ENCODE peak calls at places on chromosome 19, in five cellular contexts. G is body of pancreas; N is cerebellum; A is AG04450; R is stimulated activated naive B cell treated with anti-CD40 and anti-IgM and Interleukin-4, amounts not matched to agents 10 μg/mL and 1 μg/mL and 100 μg/mL, for 72 hours. H is an unnamed sample.

GRCh38 chr19:45879971-45880370 is 6.0 kb downstream of the IRF2BP1 start:
- DNase-seq in G (no peak), N (no peak), A (no peak), R (no peak), H (no peak)

GRCh38 chr19:15161028-15161984 is 39.5 kb downstream of the NOTCH3 start:
- DNase-seq in G (no peak), N (no peak), A (no peak), R (no peak), H (no peak)

GRCh38 chr19:48872182-48872883 is at the start of gene PPP1R15A:
- DNase-seq in G (peak), N (peak), A (peak), R (peak), H (peak)

GRCh38 chr19:48741222-48741999 is 1.0 kb upstream of the RASIP1 start:
- DNase-seq in G (peak), N (peak), A (no peak), R (no peak), H (no peak)

GRCh38 chr19:42188665-42189064 is 28.8 kb downstream of the DEDD2 start:
- DNase-seq in G (no peak), N (no peak), A (no peak), R (no peak), H (no peak)

GRCh38 chr19:29577662-29577963 is 28.5 kb upstream of the POP4 start:
- DNase-seq in G (no peak), N (no peak), A (no peak), R (no peak), H (no peak)

GRCh38 chr19:18292460-18292809 is 11.0 kb upstream of the JUND start:
- DNase-seq in G (no peak), N (no peak), A (no peak), R (no peak), H (no peak)

GRCh38 chr19:53091413-53091812 is 11.8 kb downstream of the ZNF160 start:
- DNase-seq in G (no peak), N (no peak), A (no peak), R (no peak), H (no peak)

GRCh38 chr19:10544242-10544752 is 593 bp downstream of the ATG4D start:
- DNase-seq in G (peak), N (peak), A (no peak), R (no peak), H (no peak)

GRCh38 chr19:49073514-49074378 is 1.2 kb upstream of the KCNA7 start:
- DNase-seq in G (no peak), N (no peak), A (no peak), R (no peak), H (no peak)